ENCODE peak calls at places on chromosomes 11 and 22, in eight cellular contexts. I is NCI-H1694; D is fibroblast of the conjunctiva; K is activated CD4-positive, alpha-beta T cell treated with anti-CD3 and anti-CD28 coated beads, Interleukin-2, amount 10 ng/mL, durations not matched to agents 7 days and 5 days; X is astrocyte of the cerebellum; J is stimulated activated CD8-positive, alpha-beta memory T cell treated with anti-CD3 and anti-CD28 coated beads, Interleukin-15, amount 100 ng/mL, for 4 hours; S is AG20443; F is NCI-H1105 treated with DMSO at 0.1 percent for 48 hours. T is an unnamed sample.

GRCh38 chr11:13119361-13119760 is 110.2 kb downstream of the RASSF10 start:
- DNase-seq in I (no peak), D (no peak), K (no peak), X (no peak), J (no peak), S (no peak), F (no peak), T (no peak)

GRCh38 chr11:22340803-22341581 is 2.8 kb downstream of the SLC17A6 start:
- DNase-seq in I (peak), D (no peak), K (no peak), X (no peak), J (no peak), S (no peak), F (no peak), T (no peak)

GRCh38 chr11:130418756-130419155 is 9.7 kb downstream of the ADAMTS8 start:
- DNase-seq in I (no peak), D (no peak), K (no peak), X (no peak), J (no peak), S (peak), F (no peak), T (no peak)

GRCh38 chr11:120391297-120391696 is 55.1 kb downstream of the ARHGEF12 start:
- DNase-seq in I (no peak), D (no peak), K (no peak), X (no peak), J (no peak), S (no peak), F (no peak), T (no peak)

GRCh38 chr11:116638463-116638862 is 134.3 kb downstream of the BUD13 start:
- DNase-seq in I (no peak), D (no peak), K (no peak), X (no peak), J (no peak), S (no peak), F (peak), T (peak)

GRCh38 chr22:44344407-44344806 is 31.7 kb upstream of the SHISAL1 start:
- DNase-seq in I (no peak), D (no peak), K (no peak), X (no peak), J (no peak), S (no peak), F (peak), T (no peak)

GRCh38 chr11:109911488-109911887 is 181.7 kb upstream of the ZC3H12C start:
- DNase-seq in I (no peak), D (no peak), K (no peak), X (no peak), J (no peak), S (no peak), F (no peak), T (no peak)

GRCh38 chr11:105975128-105975527 is 46.9 kb downstream of the MSANTD4 start:
- DNase-seq in I (no peak), D (no peak), K (no peak), X (no peak), J (no peak), S (no peak), F (no peak), T (no peak)

GRCh38 chr22:50014655-50015401 is 2.3 kb upstream of the IL17REL start:
- DNase-seq in I (no peak), D (no peak), K (no peak), X (no peak), J (no peak), S (no peak), F (no peak), T (no peak)

GRCh38 chr11:19660076-19660475 is 52.6 kb upstream of the NAV2 start:
- DNase-seq in I (no peak), D (no peak), K (no peak), X (peak), J (no peak), S (no peak), F (no peak), T (no peak)

GRCh38 chr22:45320326-45320976 is 10.7 kb downstream of the FAM118A start:
- DNase-seq in I (no peak), D (no peak), K (no peak), X (no peak), J (no peak), S (peak), F (no peak), T (no peak)

T was measured in coronary artery.